ENCODE peak calls at places on chromosomes 16 and 17, in six cellular contexts. O is cardiac muscle cell, W is left lung, E is AG09319, V is pancreas, A is cardiac fibroblast. J is an unnamed sample.

GRCh38 chr17:7852919-7853692 is 1.8 kb upstream of the TMEM88 start:
- DNase-seq in O (no peak), W (no peak), E (no peak), V (peak; percentile 55), A (no peak), J (no peak)

GRCh38 chr17:31492880-31493655 is 101.6 kb downstream of the RAB11FIP4 start:
- DNase-seq in O (no peak), W (no peak), E (no peak), V (no peak), A (no peak), J (no peak)

GRCh38 chr16:68704232-68704867 is 32.7 kb upstream of the CDH1 start:
- DNase-seq in O (peak; percentile 82), W (peak; percentile 87), E (peak; percentile 16), V (peak; percentile 91), A (peak; percentile 73), J (peak; percentile 48)

GRCh38 chr17:41048441-41048840 is 1.3 kb upstream of the KRTAP2-1 start:
- DNase-seq in O (no peak), W (no peak), E (no peak), V (no peak), A (no peak), J (no peak)

GRCh38 chr16:88781140-88782077 is 3.6 kb downstream of the PIEZO1 start:
- DNase-seq in O (no peak), W (peak; percentile 88), E (no peak), V (peak; percentile 10), A (no peak), J (peak; percentile 57)

GRCh38 chr17:5286846-5287245 is 4.8 kb downstream of the RABEP1 start:
- DNase-seq in O (no peak), W (no peak), E (no peak), V (no peak), A (no peak), J (no peak)

GRCh38 chr16:560701-561412 is 663 bp downstream of the PRR35 start:
- DNase-seq in O (no peak), W (no peak), E (no peak), V (peak; percentile 78), A (no peak), J (no peak)

GRCh38 chr16:56931253-56931768 is 631 bp upstream of the HERPUD1 start:
- DNase-seq in O (no peak), W (no peak), E (no peak), V (peak; percentile 49), A (no peak), J (no peak)

GRCh38 chr16:30472328-30472942 is at the start of gene ITGAL:
- DNase-seq in O (no peak), W (peak; percentile 90), E (no peak), V (no peak), A (no peak), J (peak; percentile 59)

GRCh38 chr17:53996131-53996530 is 173.4 kb downstream of the KIF2B start:
- DNase-seq in O (no peak), W (no peak), E (no peak), V (no peak), A (no peak), J (no peak)

GRCh38 chr16:69921125-69921524 is 30.0 kb upstream of the CLEC18A start:
- DNase-seq in O (no peak), W (no peak), E (no peak), V (no peak), A (peak; percentile 30), J (no peak)

GRCh38 chr17:64063766-64064224 is 43.4 kb upstream of the ICAM2 start:
- DNase-seq in O (peak; percentile 79), W (peak; percentile 94), E (no peak), V (peak; percentile 80), A (peak; percentile 61), J (no peak)

GRCh38 chr16:11497329-11497805 is 89.4 kb downstream of the LITAF start:
- DNase-seq in O (peak; percentile 71), W (peak; percentile 94), E (peak; percentile 20), V (peak; percentile 97), A (peak; percentile 78), J (no peak)

GRCh38 chr17:81822312-81822637 is 10.8 kb downstream of the MCRIP1 start:
- DNase-seq in O (no peak), W (no peak), E (no peak), V (no peak), A (no peak), J (no peak)

GRCh38 chr17:81819648-81820171 is 13.4 kb downstream of the MCRIP1 start:
- DNase-seq in O (no peak), W (no peak), E (no peak), V (no peak), A (no peak), J (no peak)

GRCh38 chr17:81822996-81823799 is 9.9 kb downstream of the MCRIP1 start:
- DNase-seq in O (no peak), W (peak; percentile 58), E (no peak), V (no peak), A (no peak), J (no peak)

GRCh38 chr17:81821147-81821546 is 11.9 kb downstream of the MCRIP1 start:
- DNase-seq in O (no peak), W (peak; percentile 69), E (no peak), V (no peak), A (no peak), J (no peak)

GRCh38 chr17:81821603-81822311 is 11.3 kb downstream of the MCRIP1 start:
- DNase-seq in O (peak; percentile 69), W (peak; percentile 92), E (no peak), V (peak; percentile 97), A (peak; percentile 74), J (no peak)
- TF ChIP-seq CTCF in O (peak; percentile 46), W (peak; percentile 71), E (peak; percentile 49), V (peak; percentile 81), A (peak; percentile 59), J (no peak)

GRCh38 chr17:33653389-33653788 is 360.3 kb upstream of the ASIC2 start:
- DNase-seq in O (no peak), W (no peak), E (no peak), V (no peak), A (no peak), J (no peak)

GRCh38 chr17:33642002-33642401 is 348.9 kb upstream of the ASIC2 start:
- DNase-seq in O (no peak), W (no peak), E (no peak), V (no peak), A (no peak), J (no peak)

GRCh38 chr17:33651631-33652030 is 358.5 kb upstream of the ASIC2 start:
- DNase-seq in O (no peak), W (no peak), E (no peak), V (no peak), A (no peak), J (no peak)

GRCh38 chr17:33647976-33648375 is 354.9 kb upstream of the ASIC2 start:
- DNase-seq in O (peak; percentile 43), W (no peak), E (no peak), V (no peak), A (no peak), J (no peak)
- TF ChIP-seq CTCF in O (peak; percentile 24), W (no peak), E (no peak), V (no peak), A (peak; percentile 22), J (no peak)

GRCh38 chr16:84042879-84043485 is 387 bp upstream of the SLC38A8 start:
- DNase-seq in O (peak; percentile 43), W (peak; percentile 76), E (no peak), V (no peak), A (no peak), J (no peak)

GRCh38 chr16:84043486-84044107 is 1.0 kb upstream of the SLC38A8 start:
- DNase-seq in O (no peak), W (peak; percentile 46), E (no peak), V (no peak), A (no peak), J (no peak)

GRCh38 chr16:84042308-84042878 is at the start of gene SLC38A8:
- DNase-seq in O (no peak), W (no peak), E (no peak), V (no peak), A (no peak), J (no peak)

GRCh38 chr16:84045001-84045817 is 2.6 kb upstream of the SLC38A8 start:
- DNase-seq in O (no peak), W (peak; percentile 66), E (no peak), V (no peak), A (no peak), J (no peak)

GRCh38 chr16:84044108-84044488 is 1.5 kb upstream of the SLC38A8 start:
- DNase-seq in O (peak; percentile 51), W (peak; percentile 20), E (peak; percentile 3), V (no peak), A (peak; percentile 36), J (no peak)
- TF ChIP-seq CTCF in O (peak; percentile 40), W (peak; percentile 26), E (peak; percentile 42), V (no peak), A (peak; percentile 42), J (no peak)

DNA sequence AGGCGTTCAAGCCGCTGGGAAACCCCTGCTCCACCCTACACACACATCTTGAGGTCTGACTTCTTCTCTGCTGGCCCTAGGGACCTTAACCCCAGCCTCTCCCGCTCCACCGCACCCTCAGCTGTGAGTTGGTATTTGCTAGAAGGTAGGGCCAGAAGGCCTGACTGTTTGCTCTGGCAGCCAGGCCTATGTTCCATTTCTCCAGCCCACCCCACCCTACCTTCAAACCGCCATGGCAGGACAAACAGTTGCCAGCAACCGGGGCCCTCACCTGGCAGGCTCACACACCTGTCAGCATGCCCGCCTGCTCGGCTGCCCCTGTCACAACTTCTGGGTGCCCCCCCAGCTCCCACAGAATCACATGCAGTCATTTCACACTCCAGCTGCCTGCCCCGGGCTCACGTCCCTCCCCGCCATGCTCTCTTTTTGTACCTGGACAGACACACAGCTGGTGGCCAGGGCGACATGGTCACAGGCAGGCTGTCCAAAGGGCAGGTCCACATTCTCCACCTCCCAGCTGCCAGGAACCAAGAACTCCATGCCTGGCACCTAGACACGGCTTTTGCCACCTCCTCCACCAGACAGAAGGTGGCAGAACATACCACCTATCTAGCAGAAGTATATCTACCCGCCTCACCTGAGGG is 2.6 kb upstream of the ATP2A3 start:
- DNase-seq in O (no peak), W (no peak), E (no peak), V (peak; percentile 78), A (no peak), J (peak; percentile 68)
- TF ChIP-seq CTCF in O (no peak), W (no peak), E (no peak), V (no peak), A (no peak), J (no peak)

DNA sequence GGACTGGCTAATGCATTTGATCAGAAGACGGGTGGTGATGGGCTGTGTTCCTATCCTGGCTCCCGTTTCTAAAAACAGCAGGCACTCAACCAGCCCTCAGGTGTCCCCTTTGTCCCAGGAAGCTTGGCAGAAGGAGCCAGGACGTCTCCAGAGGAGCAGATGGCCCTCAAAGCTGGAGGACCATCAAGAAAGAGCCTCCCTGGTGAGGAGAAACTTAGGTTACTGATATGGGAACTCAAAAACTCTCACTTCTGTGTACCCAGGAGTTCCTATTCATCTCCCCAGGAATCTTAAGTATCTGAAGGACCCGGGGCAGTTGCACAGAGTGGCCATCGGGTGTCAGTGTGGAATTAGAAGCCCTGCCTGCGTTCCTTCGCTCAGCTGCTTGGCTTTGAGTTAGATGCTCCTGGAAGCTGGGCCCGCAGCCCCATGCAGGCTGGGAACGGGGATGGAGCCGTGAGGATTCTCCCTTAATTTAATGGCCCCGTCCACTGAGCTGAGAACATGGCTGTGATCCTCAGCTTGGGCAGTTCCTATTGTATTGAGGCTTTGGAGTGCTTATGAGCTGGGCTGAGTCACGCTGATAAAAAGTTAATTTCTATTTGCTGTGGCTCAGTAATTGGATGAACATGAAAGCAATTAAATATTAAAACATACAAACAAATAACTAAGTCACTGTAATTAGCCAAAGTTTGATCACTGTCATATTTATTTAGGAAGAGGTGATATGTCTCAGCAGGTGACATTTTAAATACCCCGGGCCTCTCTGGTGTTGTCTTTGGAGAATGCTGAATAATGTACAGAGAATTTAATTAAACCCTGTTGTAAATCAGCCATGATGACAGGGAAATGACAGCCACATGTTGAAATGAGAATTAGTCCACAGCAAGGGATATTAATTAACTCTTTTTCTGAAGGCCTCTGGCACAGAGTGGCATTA is 402.1 kb downstream of the SEC14L1 start:
- DNase-seq in O (peak; percentile 94), W (peak; percentile 74), E (peak; percentile 64), V (peak; percentile 53), A (peak; percentile 90), J (peak; percentile 35)
- TF ChIP-seq CTCF in O (peak; percentile 96), W (peak; percentile 74), E (peak; percentile 99), V (peak; percentile 34), A (peak; percentile 96), J (no peak)